ENCODE peak calls at places on chromosomes 4 and X, in ten cellular contexts. X, F, P, N, Q, E, H, L, Z and G are unnamed samples.

GRCh38 chr4:92182736-92183407 is 120.9 kb upstream of the GRID2 start:
- DNase-seq in X (no peak), F (no peak), P (no peak), N (no peak), Q (no peak), E (no peak), H (no peak), L (no peak), Z (peak; percentile 22), G (no peak)

GRCh38 chr4:28369504-28369903 is 1508.9 kb downstream of the STIM2 start:
- DNase-seq in X (no peak), F (no peak), P (peak; percentile 18), N (no peak), Q (no peak), E (no peak), H (no peak), L (peak; percentile 38), Z (no peak), G (no peak)

GRCh38 chr4:74933562-74934015 is 673 bp downstream of the PARM1 start:
- DNase-seq in X (peak; percentile 18), F (no peak), P (peak; percentile 0), N (peak; percentile 5), Q (no peak), E (no peak), H (no peak), L (peak; percentile 21), Z (peak; percentile 61), G (no peak)

GRCh38 chr4:174534461-174534860 is 12.2 kb upstream of the HPGD start:
- DNase-seq in X (no peak), F (no peak), P (no peak), N (no peak), Q (no peak), E (no peak), H (no peak), L (no peak), Z (no peak), G (no peak)

GRCh38 chr4:32499176-32499575 is 1779.0 kb downstream of the PCDH7 start:
- DNase-seq in X (no peak), F (no peak), P (peak; percentile 92), N (no peak), Q (no peak), E (no peak), H (no peak), L (peak; percentile 83), Z (no peak), G (no peak)

GRCh38 chr4:112284166-112284565 is 1.5 kb downstream of the TIFA start:
- DNase-seq in X (no peak), F (no peak), P (peak; percentile 22), N (no peak), Q (no peak), E (no peak), H (no peak), L (peak; percentile 39), Z (no peak), G (no peak)

GRCh38 chr4:83639849-83640493 is 104.1 kb downstream of the GPAT3 start:
- DNase-seq in X (peak; percentile 61), F (no peak), P (peak; percentile 88), N (peak; percentile 64), Q (peak; percentile 73), E (no peak), H (no peak), L (peak; percentile 87), Z (no peak), G (peak; percentile 51)

GRCh38 chr4:8439914-8440490 is 521 bp downstream of the ACOX3 start:
- DNase-seq in X (peak; percentile 15), F (no peak), P (peak; percentile 47), N (no peak), Q (peak; percentile 35), E (no peak), H (no peak), L (no peak), Z (no peak), G (peak; percentile 72)

GRCh38 chr4:25117274-25117673 is 43.0 kb downstream of the SEPSECS start:
- DNase-seq in X (no peak), F (no peak), P (no peak), N (no peak), Q (no peak), E (no peak), H (no peak), L (no peak), Z (no peak), G (no peak)

GRCh38 chr4:75412746-75413145 is 101.5 kb downstream of the RCHY1 start:
- DNase-seq in X (no peak), F (no peak), P (no peak), N (no peak), Q (no peak), E (no peak), H (no peak), L (no peak), Z (no peak), G (no peak)

GRCh38 chr4:168622600-168622999 is 125.7 kb downstream of the PALLD start:
- DNase-seq in X (no peak), F (no peak), P (no peak), N (no peak), Q (no peak), E (no peak), H (no peak), L (no peak), Z (no peak), G (no peak)

GRCh38 chr4:77152421-77152820 is 4.6 kb upstream of the CCNG2 start:
- DNase-seq in X (peak; percentile 22), F (no peak), P (no peak), N (no peak), Q (no peak), E (no peak), H (no peak), L (peak; percentile 73), Z (no peak), G (no peak)

GRCh38 chr4:20639346-20639745 is 60.9 kb upstream of the PACRGL start:
- DNase-seq in X (no peak), F (no peak), P (no peak), N (no peak), Q (no peak), E (no peak), H (no peak), L (no peak), Z (no peak), G (no peak)

GRCh38 chrX:9538544-9539045 is 73.7 kb downstream of the TBL1X start:
- DNase-seq in X (no peak), F (no peak), P (peak; percentile 44), N (no peak), Q (no peak), E (peak; percentile 78), H (no peak), L (peak; percentile 28), Z (peak; percentile 62), G (no peak)

GRCh38 chr4:184805462-184806245 is 20.1 kb downstream of the ACSL1 start:
- DNase-seq in X (no peak), F (peak; percentile 84), P (no peak), N (no peak), Q (no peak), E (peak; percentile 90), H (peak; percentile 40), L (no peak), Z (peak; percentile 84), G (no peak)

GRCh38 chr4:27358269-27358668 is 497.6 kb downstream of the STIM2 start:
- DNase-seq in X (no peak), F (no peak), P (no peak), N (no peak), Q (no peak), E (no peak), H (no peak), L (no peak), Z (no peak), G (no peak)

GRCh38 chr4:27360651-27361347 is 500.2 kb downstream of the STIM2 start:
- DNase-seq in X (no peak), F (no peak), P (peak; percentile 46), N (no peak), Q (no peak), E (no peak), H (no peak), L (peak; percentile 78), Z (no peak), G (no peak)

GRCh38 chr4:27357283-27357682 is 496.6 kb downstream of the STIM2 start:
- DNase-seq in X (no peak), F (no peak), P (peak; percentile 9), N (no peak), Q (no peak), E (no peak), H (no peak), L (peak; percentile 41), Z (no peak), G (no peak)
- TF ChIP-seq CTCF in X (no peak), F (peak; percentile 44), P (no peak), N (no peak), Q (no peak), E (no peak), H (no peak), L (peak; percentile 22), Z (no peak), G (no peak)

DNA sequence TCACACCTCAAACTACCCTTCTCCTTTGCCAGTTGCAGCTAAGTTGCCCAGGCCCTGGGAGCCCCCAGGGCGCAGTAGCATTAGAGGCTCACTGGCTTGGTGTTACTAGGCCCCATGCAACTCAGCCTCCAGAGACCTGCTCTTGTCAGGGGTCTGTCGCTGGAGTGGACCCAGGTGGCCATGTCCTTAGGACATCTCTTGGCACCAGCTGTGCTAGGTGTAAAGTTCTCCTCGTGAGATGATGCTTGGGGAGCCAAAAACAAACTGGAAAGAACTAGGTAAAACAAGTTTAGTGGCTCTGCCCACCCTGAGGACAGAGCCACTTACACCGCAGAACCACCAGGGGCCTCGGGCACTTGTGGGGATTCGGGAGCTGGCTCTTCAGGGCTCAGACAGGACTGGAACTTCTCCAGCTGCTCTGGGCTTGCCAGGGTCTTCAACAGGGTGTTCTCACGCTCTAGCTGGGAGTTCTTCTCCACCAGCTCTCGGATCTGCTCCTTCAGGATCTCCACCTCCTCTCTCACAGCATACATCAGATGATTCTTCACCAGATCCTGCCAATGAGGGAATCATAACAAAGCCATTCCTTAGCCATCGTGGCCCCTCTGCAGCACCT is 61.3 kb downstream of the TSC22D3 start:
- DNase-seq in X (no peak), F (no peak), P (peak; percentile 58), N (no peak), Q (no peak), E (peak; percentile 86), H (no peak), L (no peak), Z (no peak), G (no peak)
- TF ChIP-seq CTCF in X (no peak), F (peak; percentile 26), P (peak; percentile 36), N (no peak), Q (no peak), E (no peak), H (no peak), L (no peak), Z (no peak), G (no peak)

GRCh38 chr4:70993181-70994068 is at the start of gene DCK:
- DNase-seq in X (peak; percentile 88), F (peak; percentile 92), P (peak; percentile 96), N (peak; percentile 91), Q (peak; percentile 91), E (peak; percentile 97), H (peak; percentile 82), L (peak; percentile 99), Z (peak; percentile 95), G (peak; percentile 84)
- TF ChIP-seq CTCF in X (no peak), F (peak; percentile 12), P (no peak), N (no peak), Q (no peak), E (no peak), H (no peak), L (no peak), Z (no peak), G (no peak)

DNA sequence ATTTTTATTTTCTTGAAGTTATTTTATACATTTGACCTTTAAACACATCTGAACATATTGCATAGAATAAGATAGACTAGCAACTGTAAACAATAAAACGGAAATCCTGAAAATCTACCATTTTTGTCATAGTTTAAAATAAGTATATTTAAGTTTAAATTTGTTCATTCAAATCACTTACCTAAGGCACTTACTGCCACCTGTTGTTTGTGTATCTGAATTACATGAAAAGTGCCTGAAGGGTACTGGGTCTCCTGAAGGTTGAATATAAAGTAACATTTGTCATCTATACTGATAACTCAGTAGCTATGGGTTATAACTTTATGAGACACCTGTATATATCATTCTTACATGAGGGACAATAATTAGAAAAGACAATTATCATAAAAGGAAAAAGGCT is 38.6 kb downstream of the TRPC5 start:
- DNase-seq in X (peak; percentile 5), F (no peak), P (peak; percentile 0), N (peak; percentile 3), Q (peak; percentile 34), E (no peak), H (no peak), L (no peak), Z (no peak), G (no peak)
- TF ChIP-seq CTCF in X (peak; percentile 66), F (peak; percentile 37), P (peak; percentile 4), N (peak; percentile 57), Q (peak; percentile 37), E (no peak), H (no peak), L (no peak), Z (no peak), G (no peak)